ENCODE peak calls at places on chromosome 9, in ten cellular contexts. One of them, this sample, is unnamed.
A peak's percentile ranks its signal among the peaks of the same experiment; 100 is the strongest.

GRCh38 chr9:130421802-130422276 is 22.9 kb upstream of the ASS1 start:
- DNase-seq in spleen: no peak
- DNase-seq in colonic mucosa: no peak
- DNase-seq in psoas muscle: no peak
- DNase-seq in fibroblast of pulmonary artery: peak; percentile 42
- DNase-seq in fibroblast of lung: peak; percentile 77
- DNase-seq in AG10803: peak; percentile 69
- DNase-seq in retinal pigment epithelial cell: no peak
- DNase-seq in foreskin fibroblast: peak; percentile 84
- DNase-seq in ovary: no peak
- DNase-seq in this sample: peak; percentile 89

GRCh38 chr9:31323726-31324444 is 1060.6 kb upstream of the ACO1 start:
- DNase-seq in colonic mucosa: no peak
- DNase-seq in foreskin fibroblast: no peak
- DNase-seq in fibroblast of pulmonary artery: no peak
- DNase-seq in spleen: no peak
- DNase-seq in ovary: no peak
- DNase-seq in AG10803: no peak
- DNase-seq in retinal pigment epithelial cell: no peak
- DNase-seq in fibroblast of lung: no peak
- DNase-seq in psoas muscle: no peak
- DNase-seq in this sample: peak; percentile 49

GRCh38 chr9:130857864-130858730 is 23.0 kb downstream of the ABL1 start:
- DNase-seq in fibroblast of pulmonary artery: peak; percentile 91
- DNase-seq in ovary: peak; percentile 63
- DNase-seq in fibroblast of lung: peak; percentile 98
- DNase-seq in foreskin fibroblast: peak; percentile 68
- DNase-seq in AG10803: peak; percentile 93
- DNase-seq in retinal pigment epithelial cell: no peak
- DNase-seq in spleen: no peak
- DNase-seq in psoas muscle: peak; percentile 86
- DNase-seq in colonic mucosa: no peak
- DNase-seq in this sample: peak; percentile 90

GRCh38 chr9:95197692-95198271 is 119.7 kb downstream of the FANCC start:
- DNase-seq in fibroblast of pulmonary artery: peak; percentile 45
- DNase-seq in fibroblast of lung: peak; percentile 87
- DNase-seq in spleen: no peak
- DNase-seq in psoas muscle: no peak
- DNase-seq in retinal pigment epithelial cell: peak; percentile 97
- DNase-seq in ovary: no peak
- DNase-seq in foreskin fibroblast: peak; percentile 19
- DNase-seq in AG10803: peak; percentile 60
- DNase-seq in colonic mucosa: no peak
- DNase-seq in this sample: peak; percentile 62

GRCh38 chr9:36486454-36486932 is 86.2 kb upstream of the MELK start:
- DNase-seq in psoas muscle: no peak
- DNase-seq in foreskin fibroblast: peak; percentile 9
- DNase-seq in retinal pigment epithelial cell: no peak
- DNase-seq in fibroblast of lung: peak; percentile 28
- DNase-seq in fibroblast of pulmonary artery: peak; percentile 15
- DNase-seq in ovary: no peak
- DNase-seq in colonic mucosa: peak; percentile 28
- DNase-seq in spleen: no peak
- DNase-seq in AG10803: peak; percentile 17
- DNase-seq in this sample: no peak

GRCh38 chr9:127163409-127163808 is 41.0 kb upstream of the ANGPTL2 start:
- DNase-seq in AG10803: peak; percentile 80
- DNase-seq in fibroblast of pulmonary artery: peak; percentile 88
- DNase-seq in fibroblast of lung: peak; percentile 82
- DNase-seq in retinal pigment epithelial cell: no peak
- DNase-seq in psoas muscle: no peak
- DNase-seq in ovary: no peak
- DNase-seq in foreskin fibroblast: peak; percentile 84
- DNase-seq in colonic mucosa: no peak
- DNase-seq in spleen: no peak
- DNase-seq in this sample: peak; percentile 83

GRCh38 chr9:92266486-92266885 is 27.0 kb downstream of the IARS1 start:
- DNase-seq in foreskin fibroblast: no peak
- DNase-seq in AG10803: no peak
- DNase-seq in fibroblast of pulmonary artery: no peak
- DNase-seq in retinal pigment epithelial cell: no peak
- DNase-seq in spleen: no peak
- DNase-seq in psoas muscle: no peak
- DNase-seq in ovary: no peak
- DNase-seq in colonic mucosa: no peak
- DNase-seq in fibroblast of lung: no peak
- DNase-seq in this sample: peak; percentile 45

GRCh38 chr9:37209431-37210386 is 89.3 kb downstream of the ZCCHC7 start:
- DNase-seq in retinal pigment epithelial cell: no peak
- DNase-seq in ovary: no peak
- DNase-seq in fibroblast of lung: no peak
- DNase-seq in colonic mucosa: no peak
- DNase-seq in AG10803: no peak
- DNase-seq in spleen: no peak
- DNase-seq in psoas muscle: no peak
- DNase-seq in foreskin fibroblast: no peak
- DNase-seq in fibroblast of pulmonary artery: no peak
- DNase-seq in this sample: no peak

GRCh38 chr9:136396219-136396515 is 3.8 kb downstream of the SNAPC4 start:
- DNase-seq in fibroblast of lung: no peak
- DNase-seq in spleen: no peak
- DNase-seq in foreskin fibroblast: no peak
- DNase-seq in fibroblast of pulmonary artery: no peak
- DNase-seq in ovary: no peak
- DNase-seq in retinal pigment epithelial cell: no peak
- DNase-seq in psoas muscle: no peak
- DNase-seq in AG10803: no peak
- DNase-seq in colonic mucosa: no peak
- DNase-seq in this sample: no peak

GRCh38 chr9:136400038-136400834 is at the start of gene SNAPC4:
- DNase-seq in retinal pigment epithelial cell: peak; percentile 29
- DNase-seq in foreskin fibroblast: peak; percentile 82
- DNase-seq in fibroblast of lung: peak; percentile 75
- DNase-seq in fibroblast of pulmonary artery: peak; percentile 86
- DNase-seq in spleen: peak; percentile 97
- DNase-seq in psoas muscle: peak; percentile 94
- DNase-seq in AG10803: peak; percentile 77
- DNase-seq in ovary: peak; percentile 86
- DNase-seq in colonic mucosa: peak; percentile 87
- DNase-seq in this sample: peak; percentile 88

GRCh38 chr9:136397643-136398042 is 2.3 kb downstream of the SNAPC4 start:
- DNase-seq in colonic mucosa: no peak
- DNase-seq in AG10803: no peak
- DNase-seq in foreskin fibroblast: no peak
- DNase-seq in ovary: no peak
- DNase-seq in fibroblast of pulmonary artery: no peak
- DNase-seq in spleen: no peak
- DNase-seq in retinal pigment epithelial cell: no peak
- DNase-seq in fibroblast of lung: no peak
- DNase-seq in psoas muscle: no peak
- DNase-seq in this sample: no peak

GRCh38 chr9:136399176-136400037 is 563 bp downstream of the SNAPC4 start:
- DNase-seq in fibroblast of lung: no peak
- DNase-seq in foreskin fibroblast: no peak
- DNase-seq in retinal pigment epithelial cell: no peak
- DNase-seq in ovary: peak; percentile 29
- DNase-seq in AG10803: no peak
- DNase-seq in colonic mucosa: no peak
- DNase-seq in fibroblast of pulmonary artery: peak; percentile 22
- DNase-seq in psoas muscle: peak; percentile 55
- DNase-seq in spleen: peak; percentile 87
- DNase-seq in this sample: peak; percentile 28

DNA sequence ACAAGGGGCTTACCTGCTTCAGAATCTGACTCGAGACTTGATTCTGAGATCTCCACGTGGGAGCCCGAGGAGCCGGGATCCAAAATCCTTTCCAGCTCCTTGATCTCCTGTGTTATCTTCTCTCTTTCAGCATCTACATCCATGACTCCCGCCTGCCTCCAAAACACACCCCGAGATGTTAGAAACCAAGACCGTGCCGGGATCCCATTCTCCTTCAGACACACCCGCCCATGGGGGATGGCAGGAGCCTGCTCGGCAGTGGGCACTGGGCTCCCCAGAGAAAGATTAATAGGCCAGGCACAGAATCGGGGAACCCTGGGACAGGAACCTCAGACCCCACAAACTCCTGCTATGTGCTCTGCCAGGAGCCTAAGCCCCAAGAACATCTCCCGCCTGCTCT is 1.7 kb downstream of the SNAPC4 start:
- DNase-seq in ovary: no peak
- DNase-seq in psoas muscle: peak; percentile 29
- DNase-seq in fibroblast of pulmonary artery: no peak
- DNase-seq in spleen: no peak
- DNase-seq in fibroblast of lung: no peak
- DNase-seq in foreskin fibroblast: no peak
- DNase-seq in colonic mucosa: no peak
- DNase-seq in AG10803: no peak
- DNase-seq in retinal pigment epithelial cell: no peak
- DNase-seq in this sample: no peak
- H3K4me3 ChIP-seq in ovary: no peak overlapping the region
- H3K4me3 ChIP-seq in psoas muscle: no peak overlapping the region
- H3K4me3 ChIP-seq in fibroblast of pulmonary artery: peak overlapping the region; percentile 76
- H3K4me3 ChIP-seq in spleen: no peak overlapping the region
- H3K4me3 ChIP-seq in fibroblast of lung: no peak overlapping the region
- H3K4me3 ChIP-seq in foreskin fibroblast: peak overlapping the region; percentile 84
- H3K4me3 ChIP-seq in colonic mucosa: no peak overlapping the region
- H3K4me3 ChIP-seq in AG10803: no peak overlapping the region
- H3K4me3 ChIP-seq in retinal pigment epithelial cell: no peak overlapping the region
- H3K4me3 ChIP-seq in this sample: no peak overlapping the region

GRCh38 chr9:124757589-124757988 is 13.5 kb downstream of the NR6A1 start:
- DNase-seq in spleen: no peak
- DNase-seq in colonic mucosa: no peak
- DNase-seq in fibroblast of pulmonary artery: no peak
- DNase-seq in psoas muscle: no peak
- DNase-seq in fibroblast of lung: no peak
- DNase-seq in foreskin fibroblast: no peak
- DNase-seq in retinal pigment epithelial cell: no peak
- DNase-seq in ovary: no peak
- DNase-seq in AG10803: no peak
- DNase-seq in this sample: no peak

GRCh38 chr9:124752967-124753366 is 18.1 kb downstream of the NR6A1 start:
- DNase-seq in fibroblast of lung: peak; percentile 88
- DNase-seq in foreskin fibroblast: no peak
- DNase-seq in AG10803: peak; percentile 70
- DNase-seq in colonic mucosa: no peak
- DNase-seq in psoas muscle: no peak
- DNase-seq in fibroblast of pulmonary artery: peak; percentile 36
- DNase-seq in spleen: no peak
- DNase-seq in ovary: no peak
- DNase-seq in retinal pigment epithelial cell: no peak
- DNase-seq in this sample: peak; percentile 70

GRCh38 chr9:124756011-124756410 is 15.1 kb downstream of the NR6A1 start:
- DNase-seq in retinal pigment epithelial cell: no peak
- DNase-seq in colonic mucosa: no peak
- DNase-seq in fibroblast of lung: no peak
- DNase-seq in AG10803: no peak
- DNase-seq in spleen: no peak
- DNase-seq in psoas muscle: no peak
- DNase-seq in ovary: no peak
- DNase-seq in foreskin fibroblast: no peak
- DNase-seq in fibroblast of pulmonary artery: no peak
- DNase-seq in this sample: no peak

GRCh38 chr9:124755061-124755460 is 16.1 kb downstream of the NR6A1 start:
- DNase-seq in foreskin fibroblast: no peak
- DNase-seq in psoas muscle: no peak
- DNase-seq in fibroblast of lung: no peak
- DNase-seq in spleen: no peak
- DNase-seq in colonic mucosa: no peak
- DNase-seq in ovary: no peak
- DNase-seq in AG10803: no peak
- DNase-seq in retinal pigment epithelial cell: no peak
- DNase-seq in fibroblast of pulmonary artery: no peak
- DNase-seq in this sample: no peak

DNA sequence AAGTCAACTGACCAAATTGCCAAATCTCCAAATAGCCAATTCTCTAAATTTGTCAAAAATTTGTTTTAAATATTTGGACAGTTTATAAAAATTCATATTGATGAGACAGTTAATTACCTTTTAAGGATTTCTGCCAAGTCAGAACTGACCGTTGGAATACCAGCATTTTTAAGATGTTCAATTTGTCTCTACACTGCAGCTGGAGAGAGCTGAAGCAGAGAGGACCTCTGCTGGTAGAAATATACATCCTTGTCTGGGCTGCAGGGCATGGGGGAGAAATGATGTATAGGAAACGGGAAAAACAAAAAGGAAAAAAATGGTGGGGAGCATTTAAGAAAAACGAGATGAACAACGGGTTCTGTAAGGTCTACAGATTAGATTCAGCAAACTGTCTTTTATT is 16.8 kb downstream of the NR6A1 start:
- DNase-seq in fibroblast of pulmonary artery: peak; percentile 46
- DNase-seq in ovary: no peak
- DNase-seq in retinal pigment epithelial cell: no peak
- DNase-seq in psoas muscle: no peak
- DNase-seq in spleen: no peak
- DNase-seq in colonic mucosa: no peak
- DNase-seq in fibroblast of lung: peak; percentile 36
- DNase-seq in AG10803: peak; percentile 38
- DNase-seq in foreskin fibroblast: no peak
- DNase-seq in this sample: peak; percentile 71
- TF ChIP-seq CTCF in fibroblast of pulmonary artery: peak; percentile 67
- TF ChIP-seq CTCF in ovary: no peak
- TF ChIP-seq CTCF in retinal pigment epithelial cell: peak; percentile 57
- TF ChIP-seq CTCF in psoas muscle: no peak
- TF ChIP-seq CTCF in spleen: no peak
- TF ChIP-seq CTCF in colonic mucosa: peak; percentile 36
- TF ChIP-seq CTCF in fibroblast of lung: peak; percentile 52
- TF ChIP-seq CTCF in AG10803: peak; percentile 68
- TF ChIP-seq CTCF in foreskin fibroblast: peak; percentile 64
- TF ChIP-seq CTCF in this sample: peak; percentile 86

GRCh38 chr9:134867917-134868750 is 12.5 kb upstream of the FCN2 start:
- DNase-seq in colonic mucosa: no peak
- DNase-seq in fibroblast of lung: no peak
- DNase-seq in psoas muscle: no peak
- DNase-seq in ovary: no peak
- DNase-seq in retinal pigment epithelial cell: no peak
- DNase-seq in foreskin fibroblast: no peak
- DNase-seq in fibroblast of pulmonary artery: no peak
- DNase-seq in AG10803: no peak
- DNase-seq in spleen: peak; percentile 56
- DNase-seq in this sample: no peak

GRCh38 chr9:134861586-134862334 is 18.9 kb upstream of the FCN2 start:
- DNase-seq in ovary: no peak
- DNase-seq in colonic mucosa: no peak
- DNase-seq in AG10803: no peak
- DNase-seq in psoas muscle: no peak
- DNase-seq in fibroblast of lung: peak; percentile 31
- DNase-seq in retinal pigment epithelial cell: no peak
- DNase-seq in foreskin fibroblast: no peak
- DNase-seq in spleen: peak; percentile 71
- DNase-seq in fibroblast of pulmonary artery: no peak
- DNase-seq in this sample: no peak

GRCh38 chr9:134863306-134863902 is 17.2 kb upstream of the FCN2 start:
- DNase-seq in retinal pigment epithelial cell: no peak
- DNase-seq in fibroblast of pulmonary artery: no peak
- DNase-seq in foreskin fibroblast: no peak
- DNase-seq in ovary: no peak
- DNase-seq in colonic mucosa: no peak
- DNase-seq in fibroblast of lung: no peak
- DNase-seq in spleen: peak; percentile 68
- DNase-seq in AG10803: no peak
- DNase-seq in psoas muscle: no peak
- DNase-seq in this sample: no peak

GRCh38 chr9:134863941-134864820 is 16.4 kb upstream of the FCN2 start:
- DNase-seq in colonic mucosa: no peak
- DNase-seq in fibroblast of lung: no peak
- DNase-seq in fibroblast of pulmonary artery: no peak
- DNase-seq in spleen: peak; percentile 75
- DNase-seq in foreskin fibroblast: no peak
- DNase-seq in ovary: no peak
- DNase-seq in psoas muscle: no peak
- DNase-seq in retinal pigment epithelial cell: no peak
- DNase-seq in AG10803: peak; percentile 69
- DNase-seq in this sample: no peak

GRCh38 chr9:134864821-134865190 is 15.8 kb upstream of the FCN2 start:
- DNase-seq in psoas muscle: no peak
- DNase-seq in fibroblast of lung: no peak
- DNase-seq in retinal pigment epithelial cell: no peak
- DNase-seq in AG10803: no peak
- DNase-seq in ovary: no peak
- DNase-seq in colonic mucosa: no peak
- DNase-seq in spleen: peak; percentile 51
- DNase-seq in fibroblast of pulmonary artery: no peak
- DNase-seq in foreskin fibroblast: no peak
- DNase-seq in this sample: no peak
- H3K4me3 ChIP-seq in psoas muscle: no peak overlapping the region
- H3K4me3 ChIP-seq in fibroblast of lung: no peak overlapping the region
- H3K4me3 ChIP-seq in retinal pigment epithelial cell: no peak overlapping the region
- H3K4me3 ChIP-seq in AG10803: no peak overlapping the region
- H3K4me3 ChIP-seq in ovary: no peak overlapping the region
- H3K4me3 ChIP-seq in colonic mucosa: no peak overlapping the region
- H3K4me3 ChIP-seq in spleen: no peak overlapping the region
- H3K4me3 ChIP-seq in fibroblast of pulmonary artery: no peak overlapping the region
- H3K4me3 ChIP-seq in foreskin fibroblast: no peak overlapping the region
- H3K4me3 ChIP-seq in this sample: no peak overlapping the region

GRCh38 chr9:88587182-88587581 is 52.2 kb downstream of the NXNL2 start:
- DNase-seq in ovary: no peak
- DNase-seq in retinal pigment epithelial cell: no peak
- DNase-seq in fibroblast of lung: no peak
- DNase-seq in colonic mucosa: peak; percentile 79
- DNase-seq in AG10803: peak; percentile 22
- DNase-seq in fibroblast of pulmonary artery: no peak
- DNase-seq in psoas muscle: no peak
- DNase-seq in spleen: no peak
- DNase-seq in foreskin fibroblast: peak; percentile 24
- DNase-seq in this sample: no peak

GRCh38 chr9:88580961-88581360 is 46.0 kb downstream of the NXNL2 start:
- DNase-seq in foreskin fibroblast: no peak
- DNase-seq in colonic mucosa: no peak
- DNase-seq in retinal pigment epithelial cell: no peak
- DNase-seq in AG10803: no peak
- DNase-seq in psoas muscle: no peak
- DNase-seq in fibroblast of lung: peak; percentile 21
- DNase-seq in ovary: no peak
- DNase-seq in spleen: no peak
- DNase-seq in fibroblast of pulmonary artery: no peak
- DNase-seq in this sample: no peak

GRCh38 chr9:88586452-88586851 is 51.5 kb downstream of the NXNL2 start:
- DNase-seq in retinal pigment epithelial cell: no peak
- DNase-seq in spleen: no peak
- DNase-seq in fibroblast of pulmonary artery: no peak
- DNase-seq in colonic mucosa: no peak
- DNase-seq in fibroblast of lung: peak; percentile 32
- DNase-seq in psoas muscle: no peak
- DNase-seq in ovary: no peak
- DNase-seq in foreskin fibroblast: peak; percentile 81
- DNase-seq in AG10803: peak; percentile 68
- DNase-seq in this sample: no peak

GRCh38 chr9:88587885-88588628 is 53.1 kb downstream of the NXNL2 start:
- DNase-seq in retinal pigment epithelial cell: no peak
- DNase-seq in fibroblast of pulmonary artery: no peak
- DNase-seq in ovary: no peak
- DNase-seq in foreskin fibroblast: peak; percentile 14
- DNase-seq in fibroblast of lung: no peak
- DNase-seq in psoas muscle: no peak
- DNase-seq in colonic mucosa: no peak
- DNase-seq in AG10803: peak; percentile 36
- DNase-seq in spleen: no peak
- DNase-seq in this sample: no peak

DNA sequence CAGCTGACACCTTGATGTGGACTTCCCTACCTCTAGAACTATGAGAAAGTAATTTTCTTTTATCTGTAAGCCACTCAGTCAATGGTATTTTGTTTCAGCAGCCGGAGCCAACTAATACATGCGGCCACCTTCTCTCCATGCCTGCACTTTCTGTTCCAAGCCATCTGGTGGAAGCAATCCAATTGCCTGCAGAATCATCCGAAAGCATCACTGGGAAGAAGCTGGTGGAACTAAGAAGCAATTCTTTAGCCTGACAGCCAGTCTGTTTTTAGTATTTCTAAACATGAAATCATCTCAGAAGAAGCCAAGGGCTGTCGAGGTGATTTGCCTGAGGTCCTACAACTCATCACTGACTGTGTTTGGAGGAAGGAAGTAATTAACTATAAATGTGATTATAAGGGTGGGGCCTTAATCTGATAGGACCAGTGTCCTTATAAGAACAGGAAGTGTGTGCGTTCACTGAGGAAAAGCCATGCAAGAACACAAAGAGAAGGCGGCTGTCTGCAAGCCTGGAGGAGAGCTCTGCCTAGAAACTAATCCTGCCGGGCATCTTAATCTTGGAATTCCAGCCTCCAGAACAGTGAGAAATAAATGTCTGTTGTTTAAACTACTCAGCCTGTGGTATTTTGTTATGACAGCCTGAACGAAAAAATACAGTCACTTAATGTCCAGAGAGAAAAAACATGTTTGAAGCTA is 49.1 kb downstream of the NXNL2 start:
- DNase-seq in colonic mucosa: no peak
- DNase-seq in fibroblast of lung: peak; percentile 91
- DNase-seq in retinal pigment epithelial cell: peak; percentile 85
- DNase-seq in psoas muscle: no peak
- DNase-seq in ovary: no peak
- DNase-seq in AG10803: peak; percentile 75
- DNase-seq in spleen: no peak
- DNase-seq in foreskin fibroblast: peak; percentile 69
- DNase-seq in fibroblast of pulmonary artery: peak; percentile 55
- DNase-seq in this sample: peak; percentile 75
- TF ChIP-seq CTCF in colonic mucosa: no peak
- TF ChIP-seq CTCF in fibroblast of lung: peak; percentile 9
- TF ChIP-seq CTCF in retinal pigment epithelial cell: peak; percentile 14
- TF ChIP-seq CTCF in psoas muscle: no peak
- TF ChIP-seq CTCF in ovary: no peak
- TF ChIP-seq CTCF in AG10803: peak; percentile 13
- TF ChIP-seq CTCF in spleen: no peak
- TF ChIP-seq CTCF in foreskin fibroblast: peak; percentile 11
- TF ChIP-seq CTCF in fibroblast of pulmonary artery: peak; percentile 9
- TF ChIP-seq CTCF in this sample: peak; percentile 45